ENCODE peak calls at places on chromosomes 6 and 20, in seven cellular contexts. I is mesendoderm, D is keratinocyte, K is H7, Z is fibroblast of lung, L is epithelial cell of proximal tubule, S is fibroblast of mammary gland. M is an unnamed sample.

GRCh38 chr6:23633986-23634385 is 492.0 kb upstream of the NRSN1 start:
- DNase-seq in I (no peak), D (no peak), K (no peak), Z (no peak), L (no peak), S (no peak), M (no peak)

GRCh38 chr6:89035252-89036106 is 45.1 kb upstream of the PNRC1 start:
- DNase-seq in I (no peak), D (peak), K (no peak), Z (peak), L (peak), S (peak), M (peak)

GRCh38 chr20:46520976-46521579 is 7.7 kb upstream of the ZNF334 start:
- DNase-seq in I (peak), D (peak), K (peak), Z (peak), L (no peak), S (peak), M (peak)

GRCh38 chr6:108170607-108171290 is 4.9 kb downstream of the NR2E1 start:
- DNase-seq in I (no peak), D (no peak), K (peak), Z (no peak), L (no peak), S (no peak), M (no peak)

GRCh38 chr20:39249798-39250197 is 287.7 kb downstream of the DHX35 start:
- DNase-seq in I (no peak), D (no peak), K (no peak), Z (no peak), L (no peak), S (no peak), M (no peak)

GRCh38 chr20:3804254-3804751 is 8.2 kb downstream of the CDC25B start:
- DNase-seq in I (no peak), D (peak), K (no peak), Z (peak), L (no peak), S (no peak), M (no peak)

GRCh38 chr6:168180548-168181011 is 101.6 kb upstream of the FRMD1 start:
- DNase-seq in I (no peak), D (no peak), K (peak), Z (no peak), L (no peak), S (no peak), M (no peak)

GRCh38 chr20:35283441-35284266 is 918 bp downstream of the EIF6 start:
- DNase-seq in I (no peak), D (no peak), K (no peak), Z (no peak), L (no peak), S (no peak), M (no peak)

GRCh38 chr6:122081921-122082320 is 317.5 kb upstream of the HSF2 start:
- DNase-seq in I (no peak), D (no peak), K (peak), Z (no peak), L (no peak), S (no peak), M (no peak)

GRCh38 chr20:62239278-62239879 is 1.1 kb downstream of the OSBPL2 start:
- DNase-seq in I (no peak), D (no peak), K (peak), Z (no peak), L (no peak), S (peak), M (no peak)

GRCh38 chr6:3887150-3887700 is 38.1 kb downstream of the FAM50B start:
- DNase-seq in I (peak), D (no peak), K (no peak), Z (peak), L (no peak), S (peak), M (peak)

GRCh38 chr6:138331984-138332383 is 45.7 kb upstream of the SMIM28 start:
- DNase-seq in I (peak), D (no peak), K (peak), Z (no peak), L (no peak), S (no peak), M (no peak)

GRCh38 chr6:23728707-23729106 is 397.3 kb upstream of the NRSN1 start:
- DNase-seq in I (peak), D (no peak), K (no peak), Z (peak), L (no peak), S (no peak), M (no peak)

GRCh38 chr20:19767070-19767469 is 9.0 kb downstream of the RIN2 start:
- DNase-seq in I (no peak), D (no peak), K (no peak), Z (no peak), L (no peak), S (no peak), M (no peak)

GRCh38 chr6:101113468-101114260 is 232.5 kb upstream of the ASCC3 start:
- DNase-seq in I (no peak), D (no peak), K (no peak), Z (no peak), L (no peak), S (no peak), M (no peak)

GRCh38 chr6:161486326-161486725 is 212.5 kb upstream of the AGPAT4 start:
- DNase-seq in I (peak), D (peak), K (no peak), Z (peak), L (no peak), S (peak), M (peak)

GRCh38 chr20:20465259-20465658 is 97.4 kb downstream of the INSM1 start:
- DNase-seq in I (peak), D (no peak), K (no peak), Z (no peak), L (no peak), S (peak), M (no peak)

GRCh38 chr6:144149894-144150672 is at the start of gene STX11:
- DNase-seq in I (peak), D (no peak), K (peak), Z (peak), L (no peak), S (peak), M (peak)

GRCh38 chr6:26563488-26563887 is 25.3 kb downstream of the HMGN4 start:
- DNase-seq in I (no peak), D (no peak), K (no peak), Z (no peak), L (no peak), S (no peak), M (no peak)

GRCh38 chr6:96032646-96033045 is 16.9 kb downstream of the FUT9 start:
- DNase-seq in I (peak), D (no peak), K (no peak), Z (no peak), L (no peak), S (no peak), M (no peak)

GRCh38 chr6:54191460-54191859 is 80.2 kb downstream of the MLIP start:
- DNase-seq in I (peak), D (no peak), K (no peak), Z (peak), L (no peak), S (peak), M (peak)

GRCh38 chr6:14436593-14436992 is 319.0 kb downstream of the CD83 start:
- DNase-seq in I (no peak), D (no peak), K (no peak), Z (no peak), L (no peak), S (no peak), M (no peak)

GRCh38 chr20:2446845-2447244 is 23.7 kb downstream of the SNRPB start:
- DNase-seq in I (peak), D (no peak), K (no peak), Z (no peak), L (no peak), S (no peak), M (no peak)

GRCh38 chr20:37871751-37872150 is 31.2 kb upstream of the VSTM2L start:
- DNase-seq in I (no peak), D (no peak), K (peak), Z (no peak), L (no peak), S (no peak), M (no peak)

GRCh38 chr6:63452117-63452516 is 120.2 kb upstream of the LOC128125822 start:
- DNase-seq in I (no peak), D (no peak), K (no peak), Z (no peak), L (no peak), S (peak), M (no peak)
- H3K4me3 ChIP-seq in I (no peak), D (no peak), K (no peak), Z (no peak), L (no peak), S (no peak), M (no peak)

DNA sequence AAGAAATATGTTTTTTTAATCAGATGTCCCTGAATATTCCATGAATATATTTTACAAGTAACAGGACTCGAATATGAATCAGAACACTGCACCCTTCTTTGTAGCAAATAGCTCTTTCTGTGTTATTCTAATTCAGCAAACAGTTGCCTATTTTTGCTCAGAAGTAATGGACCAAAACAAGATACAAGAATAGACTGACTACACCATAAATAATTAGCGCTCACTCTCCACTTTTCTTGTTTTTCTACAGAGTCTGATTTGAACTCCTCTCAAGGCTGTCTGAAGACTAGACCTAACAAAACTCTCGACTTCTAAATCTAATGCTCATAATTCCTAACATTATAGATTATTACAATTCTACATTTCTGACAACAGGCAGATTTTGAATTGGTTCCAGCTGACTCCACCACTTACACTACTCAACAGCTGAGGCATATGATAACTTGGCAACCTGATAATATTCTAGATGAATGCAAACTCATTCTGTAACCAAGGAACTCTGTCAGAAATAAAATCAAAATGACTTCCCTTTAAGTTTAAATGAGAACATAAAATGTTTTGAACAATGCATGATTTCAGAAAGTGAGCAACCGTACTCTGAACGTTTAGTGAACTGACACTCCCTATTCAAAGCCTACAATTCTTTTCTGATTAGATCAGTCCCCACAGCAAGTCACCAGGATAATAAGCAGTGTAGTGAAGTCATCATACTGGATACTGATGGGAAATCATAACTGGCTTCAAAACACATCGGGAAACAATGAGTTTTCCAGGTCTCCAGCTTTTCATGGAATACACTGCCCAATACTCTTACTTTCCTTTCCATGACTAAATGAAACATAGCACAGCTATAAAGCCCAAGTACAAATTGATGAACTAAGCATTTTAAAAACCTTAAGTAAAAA is 114.2 kb upstream of the BEND6 start:
- DNase-seq in I (peak), D (no peak), K (no peak), Z (peak), L (no peak), S (peak), M (peak)
- H3K4me3 ChIP-seq in I (no peak), D (no peak), K (no peak), Z (peak), L (peak), S (peak), M (peak)

GRCh38 chr20:14335122-14335521 is 2.3 kb downstream of the FLRT3 start:
- DNase-seq in I (no peak), D (no peak), K (no peak), Z (no peak), L (no peak), S (no peak), M (no peak)

GRCh38 chr20:14333734-14334133 is 3.7 kb downstream of the FLRT3 start:
- DNase-seq in I (no peak), D (no peak), K (no peak), Z (no peak), L (no peak), S (no peak), M (no peak)

GRCh38 chr20:14337400-14338171 is at the start of gene FLRT3:
- DNase-seq in I (peak), D (peak), K (peak), Z (peak), L (peak), S (peak), M (peak)

GRCh38 chr20:14334306-14334930 is 3.0 kb downstream of the FLRT3 start:
- DNase-seq in I (peak), D (no peak), K (peak), Z (peak), L (no peak), S (peak), M (peak)

DNA sequence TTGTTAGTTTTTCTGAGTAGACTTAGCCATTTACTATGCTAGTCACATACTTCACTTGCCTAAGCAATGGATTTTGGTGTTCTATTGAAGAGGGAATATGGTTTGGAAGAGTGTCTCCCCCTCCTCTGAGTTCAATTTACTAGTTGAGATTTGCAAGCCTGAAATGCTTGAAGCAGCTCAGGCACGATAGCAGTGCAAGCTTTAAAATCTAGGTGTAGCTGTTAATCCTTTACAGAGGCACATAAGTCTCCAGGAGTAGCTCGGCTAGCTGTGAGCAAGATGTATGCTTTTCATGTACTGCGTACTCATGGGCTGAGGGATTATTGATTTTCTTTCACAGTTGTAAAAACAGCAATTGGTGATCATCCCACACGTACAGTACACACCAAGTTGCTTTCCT is 745 bp downstream of the FLRT3 start:
- DNase-seq in I (peak), D (no peak), K (no peak), Z (peak), L (no peak), S (peak), M (no peak)
- H3K4me3 ChIP-seq in I (peak), D (peak), K (peak), Z (peak), L (peak), S (peak), M (peak)

GRCh38 chr20:59938221-59938620 is 1.9 kb downstream of the PPP1R3D start:
- DNase-seq in I (no peak), D (no peak), K (no peak), Z (peak), L (no peak), S (peak), M (peak)
- H3K4me3 ChIP-seq in I (no peak), D (no peak), K (no peak), Z (no peak), L (no peak), S (no peak), M (no peak)

GRCh38 chr6:40654828-40655227 is 67.7 kb upstream of the LRFN2 start:
- DNase-seq in I (no peak), D (no peak), K (no peak), Z (no peak), L (no peak), S (no peak), M (no peak)
- H3K4me3 ChIP-seq in I (no peak), D (no peak), K (no peak), Z (no peak), L (no peak), S (no peak), M (no peak)

GRCh38 chr6:24831771-24832718 is 33.3 kb upstream of the ARMH2 start:
- DNase-seq in I (no peak), D (no peak), K (no peak), Z (peak), L (no peak), S (peak), M (peak)
- H3K4me3 ChIP-seq in I (no peak), D (no peak), K (no peak), Z (no peak), L (no peak), S (no peak), M (no peak)

DNA sequence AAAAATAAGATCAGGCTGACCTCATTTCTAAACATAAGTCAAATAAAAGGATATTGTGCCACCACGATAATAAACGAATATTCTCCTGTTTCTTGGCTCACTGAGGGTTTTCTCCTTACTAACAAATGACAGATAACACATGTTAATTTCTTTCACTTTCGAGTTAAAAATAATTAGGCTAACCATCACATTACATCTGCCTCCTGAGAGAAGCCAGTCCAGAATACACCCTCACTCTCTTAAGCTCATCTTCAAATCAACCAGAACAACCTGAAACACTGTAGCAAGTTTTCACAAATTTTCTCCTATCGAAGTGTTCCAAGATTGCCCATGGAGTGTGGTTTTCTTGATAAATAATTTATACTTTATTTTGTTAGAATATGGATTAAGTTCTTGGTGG is 1285.6 kb upstream of the EYS start:
- DNase-seq in I (no peak), D (no peak), K (no peak), Z (no peak), L (no peak), S (no peak), M (no peak)
- H3K4me3 ChIP-seq in I (no peak), D (no peak), K (no peak), Z (peak), L (no peak), S (no peak), M (no peak)

DNA sequence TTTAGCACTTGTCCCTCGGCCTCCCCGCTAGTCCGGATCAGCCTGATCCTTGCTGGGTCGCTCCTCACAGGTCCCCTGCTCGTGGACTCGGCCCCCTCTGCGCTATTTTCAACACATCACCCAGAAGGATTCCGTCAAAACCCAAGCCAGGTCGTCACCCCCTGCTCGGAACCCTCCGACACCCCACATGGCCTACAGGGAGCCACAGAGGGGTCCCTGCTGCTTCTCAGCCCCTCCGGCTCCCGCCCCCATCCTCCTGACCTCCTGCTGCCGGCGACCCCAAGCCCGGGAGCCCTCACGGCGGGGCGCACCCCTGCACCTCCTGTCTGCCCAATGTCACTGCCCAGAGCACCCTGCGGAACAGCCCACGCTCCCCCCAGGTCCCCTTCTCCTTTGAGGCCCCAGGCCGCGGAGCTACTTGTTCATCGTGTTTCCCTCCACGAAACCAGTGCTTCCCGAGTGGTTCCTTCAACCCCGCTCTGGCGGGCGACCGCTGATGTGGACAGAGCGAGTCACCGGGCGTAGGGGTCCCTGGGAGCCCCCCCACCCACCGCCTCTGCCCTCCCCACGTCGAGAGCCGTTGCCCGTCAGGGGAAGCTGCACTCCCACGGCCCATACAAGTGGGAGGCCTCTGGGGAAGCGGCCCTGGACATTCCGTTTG is 638 bp upstream of the MYL9 start:
- DNase-seq in I (peak), D (no peak), K (peak), Z (no peak), L (no peak), S (no peak), M (no peak)
- H3K4me3 ChIP-seq in I (peak), D (no peak), K (peak), Z (no peak), L (peak), S (peak), M (peak)

GRCh38 chr6:79868098-79868722 is 79.1 kb downstream of the ELOVL4 start:
- DNase-seq in I (peak), D (no peak), K (peak), Z (peak), L (no peak), S (peak), M (peak)
- H3K4me3 ChIP-seq in I (no peak), D (peak), K (no peak), Z (peak), L (peak), S (peak), M (peak)

DNA sequence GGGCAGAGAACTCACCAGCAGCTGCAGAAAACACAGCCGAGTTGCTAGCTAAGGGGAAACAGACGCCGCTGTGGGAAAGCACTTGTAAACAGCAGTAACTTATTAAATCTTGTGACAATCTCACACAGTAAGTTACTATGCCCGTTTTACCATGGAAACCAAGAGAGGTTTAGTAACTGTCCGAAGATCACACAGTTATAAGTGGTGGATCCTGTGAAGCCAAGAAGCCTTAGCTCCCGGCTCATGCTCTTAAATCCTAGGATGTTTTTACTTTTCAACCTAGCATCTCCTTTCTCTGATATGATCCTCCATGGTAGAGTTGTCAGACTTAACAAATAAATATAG is 1.5 kb upstream of the SULF2 start:
- DNase-seq in I (no peak), D (no peak), K (no peak), Z (no peak), L (peak), S (no peak), M (no peak)
- H3K4me3 ChIP-seq in I (no peak), D (peak), K (no peak), Z (no peak), L (peak), S (no peak), M (no peak)

M was measured in astrocyte of the spinal cord.